ENCODE peak calls at places on chromosomes 4 and X, in seven cellular contexts. R is breast epithelium, H is keratinocyte, N is thyroid gland, E is transverse colon, X is tibial nerve, M is endodermal cell. J is an unnamed sample.
A peak's percentile ranks its signal among the peaks of the same experiment; 100 is the strongest.

GRCh38 chr4:1775731-1776500 is 17.2 kb upstream of the FGFR3 start:
- DNase-seq in M (peak; percentile 61), N (peak; percentile 40), H (peak; percentile 76), X (no peak), R (no peak), E (no peak), J (no peak)

GRCh38 chr4:106315476-106315967 is 487 bp downstream of the TBCK start:
- DNase-seq in R (no peak), M (no peak), H (peak; percentile 45), N (no peak), E (no peak), X (no peak), J (no peak)

GRCh38 chrX:53003111-53003510 is 44.8 kb upstream of the FAM156A start:
- DNase-seq in H (no peak), R (no peak), N (no peak), E (no peak), X (no peak), M (no peak), J (no peak)

GRCh38 chrX:115553171-115553570 is 7.8 kb upstream of the PLS3 start:
- DNase-seq in X (no peak), M (no peak), N (no peak), R (no peak), E (no peak), H (no peak), J (no peak)

GRCh38 chr4:26458104-26458503 is 32.2 kb downstream of the CCKAR start:
- DNase-seq in X (no peak), R (no peak), H (no peak), E (no peak), M (no peak), N (no peak), J (no peak)

GRCh38 chr4:130573742-130574141 is 1477.8 kb downstream of the C4orf33 start:
- DNase-seq in R (no peak), X (no peak), N (no peak), E (no peak), H (no peak), M (no peak), J (no peak)

GRCh38 chr4:145842224-145842887 is 96.3 kb downstream of the ZNF827 start:
- DNase-seq in N (no peak), E (no peak), X (no peak), R (no peak), H (no peak), M (no peak), J (no peak)

GRCh38 chr4:124703154-124703553 is 9.4 kb downstream of the ANKRD50 start:
- DNase-seq in X (no peak), E (no peak), N (no peak), M (no peak), H (no peak), R (no peak), J (no peak)

GRCh38 chr4:19850909-19851308 is 400.8 kb upstream of the SLIT2 start:
- DNase-seq in M (no peak), E (no peak), X (no peak), R (no peak), N (no peak), H (no peak), J (peak; percentile 16)

GRCh38 chr4:11603594-11604194 is 175.0 kb upstream of the HS3ST1 start:
- DNase-seq in H (no peak), M (peak; percentile 62), E (no peak), R (no peak), X (no peak), N (no peak), J (no peak)

GRCh38 chr4:6492861-6493667 is 20.6 kb upstream of the PPP2R2C start:
- DNase-seq in H (no peak), E (no peak), M (no peak), X (no peak), N (no peak), R (peak; percentile 28), J (no peak)

GRCh38 chr4:39464886-39465501 is 6.1 kb downstream of the LIAS start:
- DNase-seq in H (no peak), R (no peak), X (no peak), E (no peak), N (no peak), M (no peak), J (no peak)
- TF ChIP-seq CTCF in H (no peak), R (no peak), X (no peak), E (no peak), N (no peak), M (no peak), J (peak; percentile 17)

DNA sequence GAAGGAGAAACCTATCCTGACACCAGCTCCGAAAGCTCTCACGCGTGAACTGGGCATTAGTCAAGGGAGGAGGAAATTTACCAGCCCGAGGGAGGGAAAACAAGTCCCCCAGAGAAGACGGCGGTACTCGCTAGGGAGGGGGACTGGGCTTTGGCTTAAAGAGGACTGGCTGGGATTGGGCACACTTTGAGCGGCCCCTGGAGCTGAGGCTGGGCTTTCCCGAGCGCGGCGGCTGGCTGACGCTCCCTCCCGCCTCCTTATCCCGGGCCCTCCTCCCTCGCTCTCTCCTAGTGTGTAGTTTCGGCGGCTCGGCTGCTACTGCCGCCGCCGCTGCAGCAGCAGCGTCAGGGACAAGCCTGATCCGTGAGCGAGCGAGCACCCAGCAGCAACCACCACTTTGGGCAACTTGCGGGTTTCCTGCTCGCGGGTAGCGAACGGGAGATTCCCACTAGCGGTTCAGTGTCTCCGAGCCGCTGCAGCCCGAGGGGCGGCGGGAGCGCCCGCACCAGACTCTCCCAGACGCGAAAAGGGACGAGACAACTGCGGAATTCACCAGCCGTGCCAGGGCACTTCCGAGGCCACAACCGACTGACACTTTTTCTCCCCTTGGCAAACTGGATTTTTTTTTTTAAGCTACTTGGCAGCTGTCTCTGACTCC is 677 bp upstream of the PCDH7 start:
- DNase-seq in R (no peak), M (peak; percentile 92), H (no peak), X (no peak), E (peak; percentile 40), N (peak; percentile 78), J (no peak)
- H3K27me3 ChIP-seq in R (peaks cover 11% of the 10 kb centered on the region), M (no peaks in the 10 kb centered on the region), H (no peaks in the 10 kb centered on the region), X (no peaks in the 10 kb centered on the region), E (peaks cover 72% of the 10 kb centered on the region), N (no peaks in the 10 kb centered on the region), J (peaks cover 8% of the 10 kb centered on the region)

DNA sequence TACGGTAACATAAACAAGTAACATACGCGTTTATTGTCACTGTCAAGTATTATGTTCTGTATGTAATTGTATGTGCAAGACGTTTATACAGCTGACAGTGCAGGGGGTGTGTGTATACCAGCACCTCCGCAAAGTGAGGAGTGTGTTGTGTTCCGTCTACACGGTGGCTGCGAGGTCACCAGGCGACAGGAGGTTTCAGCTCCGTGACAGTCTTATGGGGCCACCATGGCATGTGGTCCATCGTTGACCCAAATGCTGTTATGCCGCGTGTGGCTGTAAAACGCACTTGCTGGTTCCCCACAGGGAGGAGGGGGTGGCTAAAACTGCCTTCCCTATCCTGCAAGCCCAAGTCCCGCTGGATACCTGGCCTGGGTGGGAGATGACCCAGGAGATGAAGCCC is 25.0 kb downstream of the NSG1 start:
- DNase-seq in H (no peak), M (no peak), E (no peak), N (no peak), R (no peak), X (no peak), J (no peak)
- TF ChIP-seq CTCF in H (no peak), M (no peak), E (no peak), N (no peak), R (no peak), X (no peak), J (no peak)

DNA sequence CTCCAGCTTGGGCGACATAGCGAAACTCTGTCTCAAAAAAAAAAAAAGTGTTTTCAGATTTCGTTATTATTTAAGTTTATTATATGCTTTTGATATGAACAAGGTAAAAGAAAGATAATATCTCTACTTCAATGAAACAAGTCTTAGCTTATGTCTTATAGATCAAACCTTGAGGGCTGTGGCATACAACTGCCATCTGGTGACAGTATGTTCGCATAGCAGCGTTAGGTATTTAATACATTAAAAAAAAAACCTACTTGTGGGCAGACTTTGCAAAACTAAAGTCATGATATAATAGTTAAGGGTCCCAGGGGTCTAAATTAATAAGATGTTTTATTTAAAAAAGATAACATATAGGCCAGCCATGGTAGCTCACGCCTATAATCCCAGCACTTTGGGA is 161.2 kb upstream of the AMOT start:
- DNase-seq in N (no peak), R (no peak), E (no peak), X (no peak), M (peak; percentile 47), H (no peak), J (no peak)
- H3K27me3 ChIP-seq in N (no peaks in the 10 kb centered on the region), R (peaks cover 49% of the 10 kb centered on the region), E (no peaks in the 10 kb centered on the region), X (no peaks in the 10 kb centered on the region), M (no peaks in the 10 kb centered on the region), H (no peaks in the 10 kb centered on the region), J (no peaks in the 10 kb centered on the region)

J was measured in BJ.